ENCODE peak calls at places on chromosomes 12 and 14, in seven cellular contexts. D, H, M, F, B, I and Z are unnamed samples.

GRCh38 chr12:123546281-123546680 is 12.8 kb upstream of the RILPL1 start:
- DNase-seq in H (no peak), B (peak), D (peak), F (no peak), I (peak), M (no peak), Z (no peak)

GRCh38 chr12:62520361-62520760 is 53.7 kb downstream of the MON2 start:
- DNase-seq in F (no peak), D (no peak), H (no peak), M (no peak), I (no peak), B (no peak), Z (no peak)

GRCh38 chr14:33118653-33119052 is 180.0 kb downstream of the NPAS3 start:
- DNase-seq in F (no peak), H (no peak), D (no peak), M (no peak), B (peak), I (no peak), Z (no peak)

GRCh38 chr12:82627799-82628198 is 58.9 kb upstream of the TMTC2 start:
- DNase-seq in M (no peak), D (no peak), H (no peak), F (no peak), B (no peak), I (peak), Z (no peak)

GRCh38 chr14:63573579-63573978 is 30.4 kb upstream of the PPP2R5E start:
- DNase-seq in M (no peak), D (no peak), H (no peak), F (no peak), I (peak), B (peak), Z (no peak)

GRCh38 chr12:2893007-2893406 is 2.3 kb downstream of the TULP3 start:
- DNase-seq in F (no peak), H (no peak), B (peak), D (no peak), M (no peak), I (no peak), Z (no peak)

GRCh38 chr12:74415633-74416032 is 122.0 kb upstream of the ATXN7L3B start:
- DNase-seq in I (peak), M (no peak), D (no peak), F (no peak), B (peak), H (peak), Z (no peak)

GRCh38 chr12:32332446-32332845 is 66.9 kb upstream of the FGD4 start:
- DNase-seq in I (no peak), B (no peak), D (no peak), F (no peak), M (no peak), H (no peak), Z (no peak)

GRCh38 chr12:30823140-30823669 is 68.5 kb upstream of the CAPRIN2 start:
- DNase-seq in M (peak), F (peak), I (no peak), B (no peak), D (peak), H (no peak), Z (no peak)

GRCh38 chr14:52954346-52955214 is 3.7 kb upstream of the FERMT2 start:
- DNase-seq in M (no peak), D (no peak), B (no peak), H (no peak), F (no peak), I (no peak), Z (no peak)

GRCh38 chr12:120758798-120759590 is 33.4 kb downstream of the ACADS start:
- DNase-seq in H (no peak), F (no peak), B (no peak), M (no peak), I (no peak), D (no peak), Z (no peak)

GRCh38 chr12:54526800-54527630 is 22.4 kb upstream of the PDE1B start:
- DNase-seq in B (peak), D (peak), F (peak), M (peak), H (peak), I (peak), Z (no peak)